ENCODE peak calls at places on chromosome 6, in six cellular contexts. One of them, this sample, is unnamed.

GRCh38 chr6:22036267-22036666 is 260.6 kb downstream of the PRL start:
- DNase-seq in type B pancreatic cell: no peak
- DNase-seq in epithelial cell of esophagus: peak; percentile 78
- DNase-seq in cardiac muscle cell: peak; percentile 6
- DNase-seq in A549: peak; percentile 82
- DNase-seq in fibroblast of the aortic adventitia: no peak
- DNase-seq in this sample: peak; percentile 33

GRCh38 chr6:34374112-34374907 is 18.2 kb downstream of the NUDT3 start:
- DNase-seq in type B pancreatic cell: no peak
- DNase-seq in epithelial cell of esophagus: no peak
- DNase-seq in cardiac muscle cell: peak; percentile 51
- DNase-seq in A549: no peak
- DNase-seq in fibroblast of the aortic adventitia: peak; percentile 27
- DNase-seq in this sample: no peak

GRCh38 chr6:56831334-56831733 is 123.6 kb upstream of the BEND6 start:
- DNase-seq in type B pancreatic cell: no peak
- DNase-seq in epithelial cell of esophagus: no peak
- DNase-seq in cardiac muscle cell: no peak
- DNase-seq in A549: no peak
- DNase-seq in fibroblast of the aortic adventitia: no peak
- DNase-seq in this sample: no peak

GRCh38 chr6:44854712-44855111 is 467.2 kb downstream of the CDC5L start:
- DNase-seq in type B pancreatic cell: no peak
- DNase-seq in epithelial cell of esophagus: no peak
- DNase-seq in cardiac muscle cell: no peak
- DNase-seq in A549: no peak
- DNase-seq in fibroblast of the aortic adventitia: peak; percentile 22
- DNase-seq in this sample: no peak

GRCh38 chr6:36984581-36985383 is 1.2 kb downstream of the MTCH1 start:
- DNase-seq in type B pancreatic cell: no peak
- DNase-seq in epithelial cell of esophagus: peak; percentile 45
- DNase-seq in cardiac muscle cell: peak; percentile 78
- DNase-seq in A549: peak; percentile 41
- DNase-seq in fibroblast of the aortic adventitia: peak; percentile 74
- DNase-seq in this sample: peak; percentile 50

GRCh38 chr6:1123406-1123805 is 188.5 kb upstream of the FOXQ1 start:
- DNase-seq in type B pancreatic cell: no peak
- DNase-seq in epithelial cell of esophagus: no peak
- DNase-seq in cardiac muscle cell: no peak
- DNase-seq in A549: no peak
- DNase-seq in fibroblast of the aortic adventitia: no peak
- DNase-seq in this sample: no peak

GRCh38 chr6:154236646-154237236 is 119.9 kb downstream of the IPCEF1 start:
- DNase-seq in type B pancreatic cell: no peak
- DNase-seq in epithelial cell of esophagus: no peak
- DNase-seq in cardiac muscle cell: no peak
- DNase-seq in A549: no peak
- DNase-seq in fibroblast of the aortic adventitia: no peak
- DNase-seq in this sample: no peak

GRCh38 chr6:41182069-41183034 is 18.6 kb downstream of the TREML2 start:
- DNase-seq in type B pancreatic cell: no peak
- DNase-seq in epithelial cell of esophagus: peak; percentile 83
- DNase-seq in cardiac muscle cell: peak; percentile 74
- DNase-seq in A549: peak; percentile 66
- DNase-seq in fibroblast of the aortic adventitia: peak; percentile 60
- DNase-seq in this sample: peak; percentile 23

GRCh38 chr6:150685860-150686259 is 86.2 kb downstream of the PLEKHG1 start:
- DNase-seq in type B pancreatic cell: no peak
- DNase-seq in epithelial cell of esophagus: peak; percentile 76
- DNase-seq in cardiac muscle cell: peak; percentile 12
- DNase-seq in A549: peak; percentile 28
- DNase-seq in fibroblast of the aortic adventitia: no peak
- DNase-seq in this sample: peak; percentile 19

GRCh38 chr6:72760130-72760793 is 138.4 kb downstream of the KCNQ5 start:
- DNase-seq in type B pancreatic cell: no peak
- DNase-seq in epithelial cell of esophagus: no peak
- DNase-seq in cardiac muscle cell: peak; percentile 53
- DNase-seq in A549: no peak
- DNase-seq in fibroblast of the aortic adventitia: peak; percentile 54
- DNase-seq in this sample: no peak

GRCh38 chr6:85865665-85866372 is 223.1 kb upstream of the SYNCRIP start:
- DNase-seq in type B pancreatic cell: no peak
- DNase-seq in epithelial cell of esophagus: peak; percentile 62
- DNase-seq in cardiac muscle cell: peak; percentile 82
- DNase-seq in A549: peak; percentile 12
- DNase-seq in fibroblast of the aortic adventitia: peak; percentile 79
- DNase-seq in this sample: no peak

GRCh38 chr6:136344420-136344819 is 54.8 kb upstream of the BCLAF1 start:
- DNase-seq in type B pancreatic cell: no peak
- DNase-seq in epithelial cell of esophagus: no peak
- DNase-seq in cardiac muscle cell: peak; percentile 72
- DNase-seq in A549: no peak
- DNase-seq in fibroblast of the aortic adventitia: peak; percentile 56
- DNase-seq in this sample: no peak

GRCh38 chr6:165298426-165298825 is 11.0 kb downstream of the C6orf118 start:
- DNase-seq in type B pancreatic cell: no peak
- DNase-seq in epithelial cell of esophagus: peak; percentile 2
- DNase-seq in cardiac muscle cell: no peak
- DNase-seq in A549: no peak
- DNase-seq in fibroblast of the aortic adventitia: no peak
- DNase-seq in this sample: no peak

GRCh38 chr6:140921366-140922226 is 1211.1 kb upstream of the GJE1 start:
- DNase-seq in type B pancreatic cell: no peak
- DNase-seq in epithelial cell of esophagus: peak; percentile 93
- DNase-seq in cardiac muscle cell: peak; percentile 87
- DNase-seq in A549: peak; percentile 59
- DNase-seq in fibroblast of the aortic adventitia: peak; percentile 87
- DNase-seq in this sample: peak; percentile 9

GRCh38 chr6:169799474-169799926 is 48.1 kb downstream of the ERMARD start:
- DNase-seq in type B pancreatic cell: no peak
- DNase-seq in epithelial cell of esophagus: no peak
- DNase-seq in cardiac muscle cell: no peak
- DNase-seq in A549: no peak
- DNase-seq in fibroblast of the aortic adventitia: no peak
- DNase-seq in this sample: no peak

GRCh38 chr6:73371984-73372383 is 2.3 kb upstream of the OOEP start:
- DNase-seq in type B pancreatic cell: no peak
- DNase-seq in epithelial cell of esophagus: no peak
- DNase-seq in cardiac muscle cell: no peak
- DNase-seq in A549: no peak
- DNase-seq in fibroblast of the aortic adventitia: no peak
- DNase-seq in this sample: no peak

GRCh38 chr6:36113049-36113448 is 17.3 kb upstream of the MAPK13 start:
- DNase-seq in type B pancreatic cell: no peak
- DNase-seq in epithelial cell of esophagus: no peak
- DNase-seq in cardiac muscle cell: no peak
- DNase-seq in A549: no peak
- DNase-seq in fibroblast of the aortic adventitia: no peak
- DNase-seq in this sample: no peak

GRCh38 chr6:11021003-11021402 is 23.1 kb downstream of the ELOVL2 start:
- DNase-seq in type B pancreatic cell: no peak
- DNase-seq in epithelial cell of esophagus: no peak
- DNase-seq in cardiac muscle cell: no peak
- DNase-seq in A549: no peak
- DNase-seq in fibroblast of the aortic adventitia: no peak
- DNase-seq in this sample: no peak

GRCh38 chr6:31958741-31959739 is at the start of the genes NELFE and SKIC2:
- DNase-seq in type B pancreatic cell: peak; percentile 98
- DNase-seq in epithelial cell of esophagus: peak; percentile 99
- DNase-seq in cardiac muscle cell: peak; percentile 99
- DNase-seq in A549: peak; percentile 96
- DNase-seq in fibroblast of the aortic adventitia: peak; percentile 96
- DNase-seq in this sample: peak; percentile 97

GRCh38 chr6:118565317-118565960 is 17.3 kb downstream of the PLN start:
- DNase-seq in type B pancreatic cell: no peak
- DNase-seq in epithelial cell of esophagus: peak; percentile 65
- DNase-seq in cardiac muscle cell: no peak
- DNase-seq in A549: peak; percentile 69
- DNase-seq in fibroblast of the aortic adventitia: no peak
- DNase-seq in this sample: no peak

DNA sequence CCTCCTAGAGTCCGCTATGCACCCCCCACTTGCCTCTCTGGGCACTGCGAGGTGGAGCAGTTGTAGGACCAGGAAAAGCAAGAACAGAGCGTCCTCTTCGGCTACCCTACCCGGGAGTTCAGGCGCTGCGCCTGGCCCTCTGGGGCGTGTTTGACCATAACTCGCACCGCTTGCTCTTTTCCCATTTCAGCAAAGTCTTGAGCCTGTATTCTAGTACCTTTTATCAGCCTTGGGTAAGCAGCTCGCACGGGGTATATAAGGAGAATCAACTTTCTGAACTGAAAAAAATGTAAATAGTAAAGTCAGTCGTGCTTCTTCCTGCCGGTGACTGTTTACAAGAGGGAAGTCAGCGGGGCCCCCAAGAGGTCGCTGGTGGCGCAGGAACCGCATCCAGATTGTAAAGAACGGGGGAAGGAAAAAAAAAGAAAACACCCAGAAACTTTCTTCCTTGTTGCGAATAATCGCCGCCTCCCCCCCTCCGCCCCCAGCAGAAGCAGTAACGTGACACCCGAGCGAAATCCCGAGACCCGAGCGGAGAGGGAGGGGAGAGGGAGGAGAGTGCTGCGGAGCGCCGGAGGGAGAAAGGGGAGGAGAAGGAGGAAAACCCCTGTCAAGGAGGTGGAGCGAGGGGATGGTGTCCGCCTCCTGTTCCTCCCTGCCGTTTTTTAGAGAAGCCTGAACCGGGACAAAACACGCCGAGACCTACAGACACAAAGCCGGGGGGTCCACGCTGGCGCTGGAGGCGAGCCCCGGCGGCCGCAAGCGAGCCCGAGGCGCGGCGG is at the start of gene UST:
- DNase-seq in type B pancreatic cell: peak; percentile 84
- DNase-seq in epithelial cell of esophagus: peak; percentile 85
- DNase-seq in cardiac muscle cell: peak; percentile 98
- DNase-seq in A549: peak; percentile 36
- DNase-seq in fibroblast of the aortic adventitia: peak; percentile 97
- DNase-seq in this sample: peak; percentile 84
- TF ChIP-seq CTCF in type B pancreatic cell: peak; percentile 59
- TF ChIP-seq CTCF in epithelial cell of esophagus: peak; percentile 54
- TF ChIP-seq CTCF in cardiac muscle cell: peak; percentile 51
- TF ChIP-seq CTCF in A549: peak; percentile 44
- TF ChIP-seq CTCF in fibroblast of the aortic adventitia: peak; percentile 57
- TF ChIP-seq CTCF in this sample: peak; percentile 17

DNA sequence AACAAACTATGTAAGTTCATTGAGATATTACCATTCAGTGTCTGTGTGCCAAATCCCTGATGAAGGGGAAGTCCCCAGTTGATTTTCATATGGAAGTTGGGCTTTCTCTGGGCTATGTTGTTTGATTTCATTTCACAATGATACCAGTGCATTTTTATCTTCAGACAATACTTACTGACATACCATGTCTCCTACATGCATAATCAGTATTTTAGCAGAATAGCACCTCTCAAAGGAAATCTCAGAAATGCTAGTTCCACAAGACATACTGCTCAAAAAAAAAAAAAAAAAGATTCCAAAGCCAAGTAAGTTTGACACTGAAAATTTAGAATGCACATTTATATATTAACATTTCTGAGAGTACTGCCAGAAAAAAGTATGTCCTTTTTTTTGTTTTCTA is 168.8 kb upstream of the RNF217 start:
- DNase-seq in type B pancreatic cell: no peak
- DNase-seq in epithelial cell of esophagus: no peak
- DNase-seq in cardiac muscle cell: no peak
- DNase-seq in A549: no peak
- DNase-seq in fibroblast of the aortic adventitia: no peak
- DNase-seq in this sample: no peak
- TF ChIP-seq CTCF in type B pancreatic cell: no peak
- TF ChIP-seq CTCF in epithelial cell of esophagus: no peak
- TF ChIP-seq CTCF in cardiac muscle cell: no peak
- TF ChIP-seq CTCF in A549: no peak
- TF ChIP-seq CTCF in fibroblast of the aortic adventitia: no peak
- TF ChIP-seq CTCF in this sample: no peak

GRCh38 chr6:30893001-30893591 is 8.8 kb downstream of the DDR1 start:
- DNase-seq in type B pancreatic cell: no peak
- DNase-seq in epithelial cell of esophagus: no peak
- DNase-seq in cardiac muscle cell: no peak
- DNase-seq in A549: no peak
- DNase-seq in fibroblast of the aortic adventitia: no peak
- DNase-seq in this sample: no peak
- TF ChIP-seq CTCF in type B pancreatic cell: peak; percentile 61
- TF ChIP-seq CTCF in epithelial cell of esophagus: no peak
- TF ChIP-seq CTCF in cardiac muscle cell: peak; percentile 21
- TF ChIP-seq CTCF in A549: no peak
- TF ChIP-seq CTCF in fibroblast of the aortic adventitia: no peak
- TF ChIP-seq CTCF in this sample: no peak

GRCh38 chr6:83190596-83190995 is 2.5 kb downstream of the PGM3 start:
- DNase-seq in type B pancreatic cell: no peak
- DNase-seq in epithelial cell of esophagus: no peak
- DNase-seq in cardiac muscle cell: no peak
- DNase-seq in A549: no peak
- DNase-seq in fibroblast of the aortic adventitia: no peak
- DNase-seq in this sample: no peak

GRCh38 chr6:83192871-83193746 is at the start of the genes PGM3 and RWDD2A:
- DNase-seq in type B pancreatic cell: peak; percentile 88
- DNase-seq in epithelial cell of esophagus: peak; percentile 88
- DNase-seq in cardiac muscle cell: peak; percentile 89
- DNase-seq in A549: peak; percentile 76
- DNase-seq in fibroblast of the aortic adventitia: peak; percentile 80
- DNase-seq in this sample: peak; percentile 94

GRCh38 chr6:83198486-83199172 is 5.5 kb downstream of the RWDD2A start:
- DNase-seq in type B pancreatic cell: no peak
- DNase-seq in epithelial cell of esophagus: peak; percentile 51
- DNase-seq in cardiac muscle cell: no peak
- DNase-seq in A549: no peak
- DNase-seq in fibroblast of the aortic adventitia: peak; percentile 28
- DNase-seq in this sample: no peak

GRCh38 chr6:83192456-83192855 is 609 bp downstream of the PGM3 start:
- DNase-seq in type B pancreatic cell: no peak
- DNase-seq in epithelial cell of esophagus: peak; percentile 52
- DNase-seq in cardiac muscle cell: peak; percentile 17
- DNase-seq in A549: no peak
- DNase-seq in fibroblast of the aortic adventitia: peak; percentile 22
- DNase-seq in this sample: no peak

DNA sequence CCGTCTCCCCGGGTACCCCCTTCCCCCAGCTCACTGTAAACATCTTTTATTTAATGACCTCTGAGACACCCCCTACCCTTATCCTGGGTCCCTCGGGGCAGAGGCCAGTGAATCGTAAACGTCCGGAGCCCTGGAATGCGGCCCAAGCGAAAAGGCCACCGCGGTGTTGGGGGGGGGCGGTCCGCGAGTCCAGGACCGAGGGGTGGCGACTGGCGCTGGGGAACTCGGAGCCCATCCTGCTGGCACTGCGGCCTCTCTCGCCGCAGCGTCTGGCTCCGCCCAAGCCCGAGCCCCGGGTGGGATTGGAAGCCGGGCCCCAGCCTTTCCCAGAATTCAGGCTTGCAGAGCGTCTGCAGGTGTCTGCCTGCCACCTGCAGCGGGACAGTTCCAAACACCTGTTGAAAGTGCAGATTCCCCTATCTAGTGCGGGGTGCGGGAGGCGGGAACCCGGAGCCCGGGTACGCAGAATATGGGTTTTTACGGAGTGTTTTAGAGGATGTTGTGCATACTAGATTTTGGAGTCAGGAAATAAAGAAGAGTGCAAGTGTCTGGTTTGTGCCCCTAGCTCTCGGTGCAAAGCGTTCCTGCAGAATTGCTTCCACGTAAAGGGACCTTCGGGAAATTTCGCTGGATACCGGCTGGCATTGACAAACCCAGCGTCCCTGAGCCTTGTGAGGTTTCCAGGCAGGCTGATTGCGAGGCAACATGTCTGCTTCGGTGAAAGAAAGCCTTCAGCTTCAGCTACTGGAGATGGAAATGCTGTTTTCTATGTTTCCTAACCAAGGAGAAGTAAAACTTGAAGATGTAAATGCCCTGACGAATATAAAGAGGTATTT is 808 bp downstream of the RWDD2A start:
- DNase-seq in type B pancreatic cell: peak; percentile 76
- DNase-seq in epithelial cell of esophagus: peak; percentile 21
- DNase-seq in cardiac muscle cell: peak; percentile 22
- DNase-seq in A549: peak; percentile 18
- DNase-seq in fibroblast of the aortic adventitia: no peak
- DNase-seq in this sample: peak; percentile 79
- TF ChIP-seq CTCF in type B pancreatic cell: no peak
- TF ChIP-seq CTCF in epithelial cell of esophagus: no peak
- TF ChIP-seq CTCF in cardiac muscle cell: no peak
- TF ChIP-seq CTCF in A549: no peak
- TF ChIP-seq CTCF in fibroblast of the aortic adventitia: no peak
- TF ChIP-seq CTCF in this sample: no peak

This sample was measured in nephron progenitor cell.